ENCODE peak calls at places on chromosomes 7 and 10, in nine cellular contexts. One of them, this sample, is unnamed.

GRCh38 chr10:21138769-21139324 is 241.7 kb upstream of the NEBL start:
- DNase-seq in cardiac muscle cell: no peak
- DNase-seq in stimulated activated CD4-positive, alpha-beta T cell treated with anti-CD3 and anti-CD28 coated beads, TNF-alpha, amount 100 ng/mL, for 1 hour: no peak
- DNase-seq in GM12891: no peak
- DNase-seq in amniotic epithelial cell: no peak
- DNase-seq in H7: no peak
- DNase-seq in LoVo: no peak
- DNase-seq in PC-3: no peak
- DNase-seq in hippocampal formation: no peak
- DNase-seq in this sample: no peak

GRCh38 chr7:4689668-4690067 is 7.6 kb downstream of the FOXK1 start:
- DNase-seq in cardiac muscle cell: no peak
- DNase-seq in stimulated activated CD4-positive, alpha-beta T cell treated with anti-CD3 and anti-CD28 coated beads, TNF-alpha, amount 100 ng/mL, for 1 hour: no peak
- DNase-seq in GM12891: no peak
- DNase-seq in amniotic epithelial cell: no peak
- DNase-seq in H7: no peak
- DNase-seq in LoVo: no peak
- DNase-seq in PC-3: no peak
- DNase-seq in hippocampal formation: no peak
- DNase-seq in this sample: no peak

GRCh38 chr10:1102392-1102791 is 46.2 kb downstream of the WDR37 start:
- DNase-seq in cardiac muscle cell: no peak
- DNase-seq in stimulated activated CD4-positive, alpha-beta T cell treated with anti-CD3 and anti-CD28 coated beads, TNF-alpha, amount 100 ng/mL, for 1 hour: no peak
- DNase-seq in GM12891: no peak
- DNase-seq in amniotic epithelial cell: no peak
- DNase-seq in H7: no peak
- DNase-seq in LoVo: no peak
- DNase-seq in PC-3: no peak
- DNase-seq in hippocampal formation: no peak
- DNase-seq in this sample: no peak

GRCh38 chr10:111222961-111223360 is 146.1 kb downstream of the ADRA2A start:
- DNase-seq in cardiac muscle cell: no peak
- DNase-seq in stimulated activated CD4-positive, alpha-beta T cell treated with anti-CD3 and anti-CD28 coated beads, TNF-alpha, amount 100 ng/mL, for 1 hour: no peak
- DNase-seq in GM12891: no peak
- DNase-seq in amniotic epithelial cell: no peak
- DNase-seq in H7: no peak
- DNase-seq in LoVo: no peak
- DNase-seq in PC-3: no peak
- DNase-seq in hippocampal formation: no peak
- DNase-seq in this sample: no peak

GRCh38 chr7:155798673-155799439 is 13.4 kb downstream of the SHH start:
- DNase-seq in cardiac muscle cell: no peak
- DNase-seq in stimulated activated CD4-positive, alpha-beta T cell treated with anti-CD3 and anti-CD28 coated beads, TNF-alpha, amount 100 ng/mL, for 1 hour: no peak
- DNase-seq in GM12891: no peak
- DNase-seq in amniotic epithelial cell: no peak
- DNase-seq in H7: no peak
- DNase-seq in LoVo: no peak
- DNase-seq in PC-3: no peak
- DNase-seq in hippocampal formation: no peak
- DNase-seq in this sample: no peak

GRCh38 chr7:21767300-21767900 is 178.3 kb downstream of the CDCA7L start:
- DNase-seq in cardiac muscle cell: peak; percentile 61
- DNase-seq in stimulated activated CD4-positive, alpha-beta T cell treated with anti-CD3 and anti-CD28 coated beads, TNF-alpha, amount 100 ng/mL, for 1 hour: no peak
- DNase-seq in GM12891: peak; percentile 2
- DNase-seq in amniotic epithelial cell: peak; percentile 88
- DNase-seq in H7: peak; percentile 19
- DNase-seq in LoVo: peak; percentile 83
- DNase-seq in PC-3: peak; percentile 83
- DNase-seq in hippocampal formation: no peak
- DNase-seq in this sample: no peak

GRCh38 chr10:120423350-120424197 is 33.5 kb upstream of the PLPP4 start:
- DNase-seq in cardiac muscle cell: peak; percentile 64
- DNase-seq in stimulated activated CD4-positive, alpha-beta T cell treated with anti-CD3 and anti-CD28 coated beads, TNF-alpha, amount 100 ng/mL, for 1 hour: no peak
- DNase-seq in GM12891: peak; percentile 40
- DNase-seq in amniotic epithelial cell: peak; percentile 68
- DNase-seq in H7: peak; percentile 65
- DNase-seq in LoVo: peak; percentile 58
- DNase-seq in PC-3: peak; percentile 71
- DNase-seq in hippocampal formation: no peak
- DNase-seq in this sample: no peak

GRCh38 chr7:37176079-37176478 is 272.6 kb downstream of the ELMO1 start:
- DNase-seq in cardiac muscle cell: no peak
- DNase-seq in stimulated activated CD4-positive, alpha-beta T cell treated with anti-CD3 and anti-CD28 coated beads, TNF-alpha, amount 100 ng/mL, for 1 hour: no peak
- DNase-seq in GM12891: no peak
- DNase-seq in amniotic epithelial cell: no peak
- DNase-seq in H7: no peak
- DNase-seq in LoVo: no peak
- DNase-seq in PC-3: no peak
- DNase-seq in hippocampal formation: no peak
- DNase-seq in this sample: no peak

GRCh38 chr7:7183061-7183832 is 903 bp downstream of the C1GALT1 start:
- DNase-seq in cardiac muscle cell: peak; percentile 33
- DNase-seq in stimulated activated CD4-positive, alpha-beta T cell treated with anti-CD3 and anti-CD28 coated beads, TNF-alpha, amount 100 ng/mL, for 1 hour: peak; percentile 6
- DNase-seq in GM12891: peak; percentile 23
- DNase-seq in amniotic epithelial cell: peak; percentile 49
- DNase-seq in H7: peak; percentile 70
- DNase-seq in LoVo: peak; percentile 63
- DNase-seq in PC-3: peak; percentile 34
- DNase-seq in hippocampal formation: peak; percentile 73
- DNase-seq in this sample: peak; percentile 16

GRCh38 chr10:28470873-28471704 is 61.8 kb upstream of the WAC start:
- DNase-seq in cardiac muscle cell: no peak
- DNase-seq in stimulated activated CD4-positive, alpha-beta T cell treated with anti-CD3 and anti-CD28 coated beads, TNF-alpha, amount 100 ng/mL, for 1 hour: no peak
- DNase-seq in GM12891: no peak
- DNase-seq in amniotic epithelial cell: no peak
- DNase-seq in H7: peak; percentile 19
- DNase-seq in LoVo: no peak
- DNase-seq in PC-3: no peak
- DNase-seq in hippocampal formation: no peak
- DNase-seq in this sample: no peak

GRCh38 chr7:5649658-5650057 is 131.8 kb downstream of the RNF216 start:
- DNase-seq in cardiac muscle cell: no peak
- DNase-seq in stimulated activated CD4-positive, alpha-beta T cell treated with anti-CD3 and anti-CD28 coated beads, TNF-alpha, amount 100 ng/mL, for 1 hour: no peak
- DNase-seq in GM12891: no peak
- DNase-seq in amniotic epithelial cell: no peak
- DNase-seq in H7: no peak
- DNase-seq in LoVo: no peak
- DNase-seq in PC-3: no peak
- DNase-seq in hippocampal formation: no peak
- DNase-seq in this sample: no peak

GRCh38 chr7:150375662-150376521 is 3.2 kb upstream of the ZNF775 start:
- DNase-seq in cardiac muscle cell: no peak
- DNase-seq in stimulated activated CD4-positive, alpha-beta T cell treated with anti-CD3 and anti-CD28 coated beads, TNF-alpha, amount 100 ng/mL, for 1 hour: no peak
- DNase-seq in GM12891: no peak
- DNase-seq in amniotic epithelial cell: no peak
- DNase-seq in H7: peak; percentile 28
- DNase-seq in LoVo: no peak
- DNase-seq in PC-3: no peak
- DNase-seq in hippocampal formation: no peak
- DNase-seq in this sample: no peak

GRCh38 chr10:97875391-97875790 is 25.7 kb downstream of the GOLGA7B start:
- DNase-seq in cardiac muscle cell: no peak
- DNase-seq in stimulated activated CD4-positive, alpha-beta T cell treated with anti-CD3 and anti-CD28 coated beads, TNF-alpha, amount 100 ng/mL, for 1 hour: no peak
- DNase-seq in GM12891: no peak
- DNase-seq in amniotic epithelial cell: no peak
- DNase-seq in H7: no peak
- DNase-seq in LoVo: no peak
- DNase-seq in PC-3: no peak
- DNase-seq in hippocampal formation: no peak
- DNase-seq in this sample: no peak

GRCh38 chr7:39749177-39749576 is 125.8 kb downstream of the RALA start:
- DNase-seq in cardiac muscle cell: peak; percentile 23
- DNase-seq in stimulated activated CD4-positive, alpha-beta T cell treated with anti-CD3 and anti-CD28 coated beads, TNF-alpha, amount 100 ng/mL, for 1 hour: no peak
- DNase-seq in GM12891: no peak
- DNase-seq in amniotic epithelial cell: peak; percentile 22
- DNase-seq in H7: no peak
- DNase-seq in LoVo: no peak
- DNase-seq in PC-3: peak; percentile 14
- DNase-seq in hippocampal formation: no peak
- DNase-seq in this sample: no peak

GRCh38 chr7:117127585-117128168 is 174.4 kb downstream of the ST7 start:
- DNase-seq in cardiac muscle cell: peak; percentile 75
- DNase-seq in stimulated activated CD4-positive, alpha-beta T cell treated with anti-CD3 and anti-CD28 coated beads, TNF-alpha, amount 100 ng/mL, for 1 hour: no peak
- DNase-seq in GM12891: no peak
- DNase-seq in amniotic epithelial cell: peak; percentile 66
- DNase-seq in H7: no peak
- DNase-seq in LoVo: peak; percentile 71
- DNase-seq in PC-3: peak; percentile 73
- DNase-seq in hippocampal formation: peak; percentile 26
- DNase-seq in this sample: peak; percentile 61

GRCh38 chr7:102875700-102876192 is 37.1 kb upstream of the LRRC17 start:
- DNase-seq in cardiac muscle cell: peak; percentile 94
- DNase-seq in stimulated activated CD4-positive, alpha-beta T cell treated with anti-CD3 and anti-CD28 coated beads, TNF-alpha, amount 100 ng/mL, for 1 hour: no peak
- DNase-seq in GM12891: no peak
- DNase-seq in amniotic epithelial cell: peak; percentile 99
- DNase-seq in H7: no peak
- DNase-seq in LoVo: peak; percentile 99
- DNase-seq in PC-3: peak; percentile 97
- DNase-seq in hippocampal formation: no peak
- DNase-seq in this sample: no peak